ENCODE peak calls at places on chromosomes 13 and 19, in six cellular contexts. T, D, X, B, A and L are unnamed samples.

GRCh38 chr19:7515471-7516226 is at the start of gene ZNF358:
- DNase-seq in T (peak), D (peak), X (peak), B (no peak), A (peak), L (no peak)

GRCh38 chr19:40348961-40349507 is 539 bp downstream of the PLD3 start:
- DNase-seq in T (no peak), D (peak), X (peak), B (peak), A (no peak), L (no peak)

GRCh38 chr19:38270587-38271167 is 6.3 kb downstream of the SPINT2 start:
- DNase-seq in T (no peak), D (peak), X (no peak), B (no peak), A (no peak), L (peak)

GRCh38 chr13:79477968-79478367 is 3.0 kb upstream of the NDFIP2 start:
- DNase-seq in T (no peak), D (no peak), X (peak), B (no peak), A (peak), L (no peak)

GRCh38 chr13:42330991-42331390 is 59.0 kb downstream of the AKAP11 start:
- DNase-seq in T (no peak), D (no peak), X (no peak), B (no peak), A (no peak), L (no peak)

GRCh38 chr13:112451512-112452379 is 75.6 kb downstream of the SPACA7 start:
- DNase-seq in T (no peak), D (no peak), X (no peak), B (no peak), A (no peak), L (no peak)

GRCh38 chr13:45750566-45750965 is 48.4 kb downstream of the CBY2 start:
- DNase-seq in T (no peak), D (no peak), X (no peak), B (no peak), A (no peak), L (no peak)

GRCh38 chr13:51564671-51565070 is 19.6 kb upstream of the WDFY2 start:
- DNase-seq in T (no peak), D (no peak), X (no peak), B (no peak), A (no peak), L (no peak)

GRCh38 chr19:36573020-36573947 is at the start of gene ZNF529:
- DNase-seq in T (peak), D (peak), X (peak), B (peak), A (peak), L (peak)
- TF ChIP-seq CTCF in T (no peak), D (no peak), X (peak), B (no peak), A (no peak), L (no peak)

DNA sequence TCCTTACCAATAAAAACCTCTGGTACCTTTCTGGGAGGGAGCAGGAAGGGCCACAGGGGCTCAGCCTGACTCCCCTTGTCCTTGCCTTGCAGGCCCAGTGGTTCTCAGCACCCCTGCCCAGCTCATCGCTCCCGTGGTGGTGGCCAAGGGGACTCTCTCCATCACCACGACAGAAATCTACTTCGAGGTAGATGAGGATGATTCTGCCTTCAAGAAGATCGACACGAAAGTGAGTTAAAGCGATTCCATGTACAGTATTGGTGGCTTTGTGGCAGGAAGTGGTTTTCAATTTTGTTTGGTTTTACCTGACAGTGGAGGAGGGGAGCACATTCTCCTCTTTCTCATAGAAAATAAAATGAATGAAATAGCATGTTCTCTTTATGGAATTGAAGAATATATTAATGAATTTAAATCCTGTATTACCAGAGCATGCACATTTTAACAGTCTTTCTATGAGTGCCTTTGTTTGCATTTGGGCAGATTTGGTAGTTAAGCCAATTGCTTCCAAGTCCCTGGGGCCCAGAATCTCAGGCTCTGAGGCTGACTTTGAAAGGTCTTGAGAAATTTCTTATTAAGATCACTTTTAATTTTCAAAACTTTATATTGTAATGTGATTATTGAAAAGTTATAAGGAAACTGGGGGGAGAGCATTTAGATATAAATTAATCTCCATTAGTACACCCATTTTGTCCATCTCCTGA is 4.0 kb downstream of the MAB21L1 start:
- DNase-seq in T (no peak), D (no peak), X (peak), B (no peak), A (no peak), L (no peak)
- H3K4me3 ChIP-seq in T (no peak), D (no peak), X (no peak), B (peak), A (no peak), L (no peak)

DNA sequence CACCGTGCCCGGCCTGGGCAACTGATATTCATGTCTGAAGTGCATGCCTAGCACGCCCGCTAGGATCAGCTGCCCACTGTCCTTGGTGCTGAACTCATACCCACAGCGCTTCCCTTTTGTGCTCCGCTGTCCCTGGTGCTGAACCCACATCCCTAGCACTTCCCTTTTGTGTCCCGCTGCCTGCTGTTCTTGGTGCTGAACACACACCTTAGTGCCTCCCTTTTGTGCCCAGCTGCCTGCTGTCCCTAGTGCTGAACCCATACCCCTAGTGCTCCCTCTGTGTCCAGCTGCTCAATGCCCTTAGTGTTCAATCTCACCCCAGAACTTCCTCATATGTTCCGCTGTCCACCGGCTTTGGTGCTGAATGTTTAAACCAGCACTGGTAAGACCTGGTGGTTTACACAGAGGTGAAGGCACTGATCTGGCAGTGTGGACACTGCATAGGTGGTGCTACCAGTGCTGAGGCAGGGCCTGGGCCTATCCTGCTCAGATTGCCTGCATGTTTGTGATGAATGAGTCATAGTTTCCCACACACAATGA is 26.3 kb upstream of the SIGLEC11 start:
- DNase-seq in T (no peak), D (peak), X (peak), B (peak), A (peak), L (peak)
- TF ChIP-seq CTCF in T (no peak), D (no peak), X (peak), B (no peak), A (no peak), L (peak)

GRCh38 chr19:54208784-54209057 is 8.1 kb downstream of the RPS9 start:
- DNase-seq in T (no peak), D (peak), X (no peak), B (no peak), A (no peak), L (no peak)
- H3K4me3 ChIP-seq in T (no peak), D (no peak), X (no peak), B (no peak), A (no peak), L (no peak)

GRCh38 chr13:98129059-98129741 is 13.7 kb upstream of the FARP1 start:
- DNase-seq in T (no peak), D (peak), X (no peak), B (no peak), A (no peak), L (no peak)
- TF ChIP-seq CTCF in T (no peak), D (no peak), X (no peak), B (no peak), A (no peak), L (no peak)

GRCh38 chr19:14127929-14128509 is 8.4 kb downstream of the ASF1B start:
- DNase-seq in T (no peak), D (no peak), X (no peak), B (no peak), A (no peak), L (no peak)
- H3K4me3 ChIP-seq in T (no peak), D (no peak), X (no peak), B (no peak), A (no peak), L (no peak)